ENCODE peak calls at places on chromosomes 11 and 22, in eight cellular contexts. One of them, this sample, is unnamed.
A peak's percentile ranks its signal among the peaks of the same experiment; 100 is the strongest.

GRCh38 chr11:94473177-94473799 is 20.4 kb downstream of the MRE11 start:
- DNase-seq in adrenal gland: no peak
- DNase-seq in tibial nerve: no peak
- DNase-seq in astrocyte: peak; percentile 87
- DNase-seq in spleen: no peak
- DNase-seq in pancreas: no peak
- DNase-seq in cardiac muscle cell: no peak
- DNase-seq in sigmoid colon: no peak
- DNase-seq in this sample: no peak

GRCh38 chr11:47109882-47110281 is 66.8 kb downstream of the ARFGAP2 start:
- DNase-seq in adrenal gland: no peak
- DNase-seq in tibial nerve: no peak
- DNase-seq in astrocyte: no peak
- DNase-seq in spleen: no peak
- DNase-seq in pancreas: no peak
- DNase-seq in cardiac muscle cell: no peak
- DNase-seq in sigmoid colon: no peak
- DNase-seq in this sample: no peak

GRCh38 chr11:126410649-126411048 is 55.2 kb downstream of the ST3GAL4 start:
- DNase-seq in adrenal gland: no peak
- DNase-seq in tibial nerve: peak; percentile 57
- DNase-seq in astrocyte: peak; percentile 22
- DNase-seq in spleen: peak; percentile 56
- DNase-seq in pancreas: no peak
- DNase-seq in cardiac muscle cell: no peak
- DNase-seq in sigmoid colon: peak; percentile 84
- DNase-seq in this sample: no peak

GRCh38 chr11:118670063-118670462 is 9.4 kb downstream of the TREH start:
- DNase-seq in adrenal gland: no peak
- DNase-seq in tibial nerve: no peak
- DNase-seq in astrocyte: no peak
- DNase-seq in spleen: no peak
- DNase-seq in pancreas: no peak
- DNase-seq in cardiac muscle cell: no peak
- DNase-seq in sigmoid colon: no peak
- DNase-seq in this sample: no peak

GRCh38 chr11:23778971-23779370 is 717.9 kb upstream of the LUZP2 start:
- DNase-seq in adrenal gland: no peak
- DNase-seq in tibial nerve: no peak
- DNase-seq in astrocyte: peak; percentile 75
- DNase-seq in spleen: no peak
- DNase-seq in pancreas: no peak
- DNase-seq in cardiac muscle cell: no peak
- DNase-seq in sigmoid colon: no peak
- DNase-seq in this sample: no peak

GRCh38 chr11:776459-777287 is 614 bp downstream of the GATD1 start:
- DNase-seq in adrenal gland: peak; percentile 44
- DNase-seq in tibial nerve: no peak
- DNase-seq in astrocyte: no peak
- DNase-seq in spleen: peak; percentile 88
- DNase-seq in pancreas: no peak
- DNase-seq in cardiac muscle cell: peak; percentile 90
- DNase-seq in sigmoid colon: peak; percentile 70
- DNase-seq in this sample: no peak

GRCh38 chr22:35947794-35948425 is 80.7 kb downstream of the RBFOX2 start:
- DNase-seq in adrenal gland: no peak
- DNase-seq in tibial nerve: no peak
- DNase-seq in astrocyte: peak; percentile 55
- DNase-seq in spleen: no peak
- DNase-seq in pancreas: no peak
- DNase-seq in cardiac muscle cell: no peak
- DNase-seq in sigmoid colon: no peak
- DNase-seq in this sample: no peak

GRCh38 chr11:75523189-75523588 is 2.6 kb downstream of the GDPD5 start:
- DNase-seq in adrenal gland: no peak
- DNase-seq in tibial nerve: no peak
- DNase-seq in astrocyte: no peak
- DNase-seq in spleen: no peak
- DNase-seq in pancreas: no peak
- DNase-seq in cardiac muscle cell: no peak
- DNase-seq in sigmoid colon: no peak
- DNase-seq in this sample: no peak

GRCh38 chr11:37905707-37906417 is 1307.8 kb upstream of the RAG2 start:
- DNase-seq in adrenal gland: no peak
- DNase-seq in tibial nerve: no peak
- DNase-seq in astrocyte: no peak
- DNase-seq in spleen: no peak
- DNase-seq in pancreas: peak; percentile 26
- DNase-seq in cardiac muscle cell: no peak
- DNase-seq in sigmoid colon: no peak
- DNase-seq in this sample: no peak

GRCh38 chr22:29190915-29191314 is 14.8 kb upstream of the EMID1 start:
- DNase-seq in adrenal gland: no peak
- DNase-seq in tibial nerve: no peak
- DNase-seq in astrocyte: no peak
- DNase-seq in spleen: no peak
- DNase-seq in pancreas: no peak
- DNase-seq in cardiac muscle cell: no peak
- DNase-seq in sigmoid colon: peak; percentile 28
- DNase-seq in this sample: no peak

GRCh38 chr22:27925331-27925730 is 6.3 kb upstream of the PITPNB start:
- DNase-seq in adrenal gland: no peak
- DNase-seq in tibial nerve: no peak
- DNase-seq in astrocyte: no peak
- DNase-seq in spleen: no peak
- DNase-seq in pancreas: no peak
- DNase-seq in cardiac muscle cell: no peak
- DNase-seq in sigmoid colon: no peak
- DNase-seq in this sample: no peak

GRCh38 chr22:38406617-38407016 is 48.4 kb downstream of the KCNJ4 start:
- DNase-seq in adrenal gland: no peak
- DNase-seq in tibial nerve: no peak
- DNase-seq in astrocyte: no peak
- DNase-seq in spleen: no peak
- DNase-seq in pancreas: no peak
- DNase-seq in cardiac muscle cell: no peak
- DNase-seq in sigmoid colon: no peak
- DNase-seq in this sample: no peak

GRCh38 chr11:93536346-93536871 is 6.8 kb downstream of the SMCO4 start:
- DNase-seq in adrenal gland: no peak
- DNase-seq in tibial nerve: no peak
- DNase-seq in astrocyte: no peak
- DNase-seq in spleen: no peak
- DNase-seq in pancreas: no peak
- DNase-seq in cardiac muscle cell: no peak
- DNase-seq in sigmoid colon: no peak
- DNase-seq in this sample: no peak

GRCh38 chr22:27776410-27776958 is 25.1 kb downstream of the MN1 start:
- DNase-seq in adrenal gland: no peak
- DNase-seq in tibial nerve: no peak
- DNase-seq in astrocyte: peak; percentile 46
- DNase-seq in spleen: no peak
- DNase-seq in pancreas: no peak
- DNase-seq in cardiac muscle cell: no peak
- DNase-seq in sigmoid colon: no peak
- DNase-seq in this sample: no peak

GRCh38 chr11:18844753-18845367 is 53.3 kb upstream of the PTPN5 start:
- DNase-seq in adrenal gland: no peak
- DNase-seq in tibial nerve: no peak
- DNase-seq in astrocyte: peak; percentile 26
- DNase-seq in spleen: no peak
- DNase-seq in pancreas: no peak
- DNase-seq in cardiac muscle cell: peak; percentile 57
- DNase-seq in sigmoid colon: no peak
- DNase-seq in this sample: no peak

GRCh38 chr11:125164422-125165110 is at the start of gene PKNOX2:
- DNase-seq in adrenal gland: peak; percentile 77
- DNase-seq in tibial nerve: peak; percentile 72
- DNase-seq in astrocyte: peak; percentile 67
- DNase-seq in spleen: peak; percentile 88
- DNase-seq in pancreas: peak; percentile 65
- DNase-seq in cardiac muscle cell: peak; percentile 90
- DNase-seq in sigmoid colon: peak; percentile 92
- DNase-seq in this sample: no peak

GRCh38 chr11:65821107-65821506 is 12.7 kb upstream of the SNX32 start:
- DNase-seq in adrenal gland: no peak
- DNase-seq in tibial nerve: no peak
- DNase-seq in astrocyte: no peak
- DNase-seq in spleen: no peak
- DNase-seq in pancreas: no peak
- DNase-seq in cardiac muscle cell: no peak
- DNase-seq in sigmoid colon: no peak
- DNase-seq in this sample: no peak

GRCh38 chr11:45597116-45597515 is 68.3 kb downstream of the CHST1 start:
- DNase-seq in adrenal gland: no peak
- DNase-seq in tibial nerve: no peak
- DNase-seq in astrocyte: no peak
- DNase-seq in spleen: no peak
- DNase-seq in pancreas: no peak
- DNase-seq in cardiac muscle cell: no peak
- DNase-seq in sigmoid colon: no peak
- DNase-seq in this sample: no peak

GRCh38 chr11:128472128-128473110 is 114.9 kb downstream of the ETS1 start:
- DNase-seq in adrenal gland: no peak
- DNase-seq in tibial nerve: no peak
- DNase-seq in astrocyte: peak; percentile 65
- DNase-seq in spleen: no peak
- DNase-seq in pancreas: no peak
- DNase-seq in cardiac muscle cell: no peak
- DNase-seq in sigmoid colon: no peak
- DNase-seq in this sample: peak; percentile 44

GRCh38 chr22:30235687-30236170 is 10.8 kb downstream of the LIF start:
- DNase-seq in adrenal gland: peak; percentile 78
- DNase-seq in tibial nerve: no peak
- DNase-seq in astrocyte: peak; percentile 97
- DNase-seq in spleen: no peak
- DNase-seq in pancreas: no peak
- DNase-seq in cardiac muscle cell: no peak
- DNase-seq in sigmoid colon: no peak
- DNase-seq in this sample: peak; percentile 67

GRCh38 chr11:19802773-19803293 is 90.2 kb downstream of the NAV2 start:
- DNase-seq in adrenal gland: no peak
- DNase-seq in tibial nerve: no peak
- DNase-seq in astrocyte: no peak
- DNase-seq in spleen: no peak
- DNase-seq in pancreas: no peak
- DNase-seq in cardiac muscle cell: no peak
- DNase-seq in sigmoid colon: no peak
- DNase-seq in this sample: no peak

GRCh38 chr11:45590743-45591142 is 74.7 kb downstream of the CHST1 start:
- DNase-seq in adrenal gland: no peak
- DNase-seq in tibial nerve: no peak
- DNase-seq in astrocyte: peak; percentile 20
- DNase-seq in spleen: no peak
- DNase-seq in pancreas: no peak
- DNase-seq in cardiac muscle cell: no peak
- DNase-seq in sigmoid colon: peak; percentile 57
- DNase-seq in this sample: no peak

GRCh38 chr11:72695354-72695753 is 21.1 kb upstream of the PDE2A start:
- DNase-seq in adrenal gland: no peak
- DNase-seq in tibial nerve: no peak
- DNase-seq in astrocyte: no peak
- DNase-seq in spleen: no peak
- DNase-seq in pancreas: no peak
- DNase-seq in cardiac muscle cell: no peak
- DNase-seq in sigmoid colon: no peak
- DNase-seq in this sample: no peak

GRCh38 chr11:76200006-76200940 is 6.0 kb downstream of the WNT11 start:
- DNase-seq in adrenal gland: no peak
- DNase-seq in tibial nerve: no peak
- DNase-seq in astrocyte: no peak
- DNase-seq in spleen: no peak
- DNase-seq in pancreas: no peak
- DNase-seq in cardiac muscle cell: no peak
- DNase-seq in sigmoid colon: no peak
- DNase-seq in this sample: no peak

GRCh38 chr11:121591405-121592033 is 138.8 kb upstream of the SORL1-AS1 start:
- DNase-seq in adrenal gland: peak; percentile 70
- DNase-seq in tibial nerve: peak; percentile 49
- DNase-seq in astrocyte: peak; percentile 47
- DNase-seq in spleen: no peak
- DNase-seq in pancreas: peak; percentile 56
- DNase-seq in cardiac muscle cell: peak; percentile 83
- DNase-seq in sigmoid colon: peak; percentile 74
- DNase-seq in this sample: peak; percentile 23

DNA sequence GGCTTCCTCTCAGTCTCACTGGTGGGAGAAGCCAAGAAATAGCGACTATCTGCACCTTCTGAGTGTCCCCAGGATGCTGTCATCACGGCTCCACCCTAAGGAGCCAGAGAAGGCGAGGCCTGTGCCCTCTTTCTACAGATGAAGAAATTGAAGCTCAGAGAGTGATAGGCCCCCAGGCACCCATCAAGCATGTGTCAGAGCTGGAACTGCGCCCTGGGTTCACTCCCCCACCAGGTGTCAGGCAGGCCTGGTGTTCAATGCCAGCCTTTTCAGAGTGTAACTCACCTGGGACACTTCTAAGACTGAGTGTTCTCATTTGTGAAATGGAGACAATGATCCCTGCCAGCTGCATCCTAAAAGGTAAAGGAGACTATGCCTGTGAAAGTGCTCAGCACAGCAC is 127.3 kb upstream of the SEZ6L start:
- DNase-seq in adrenal gland: no peak
- DNase-seq in tibial nerve: no peak
- DNase-seq in astrocyte: no peak
- DNase-seq in spleen: no peak
- DNase-seq in pancreas: no peak
- DNase-seq in cardiac muscle cell: no peak
- DNase-seq in sigmoid colon: no peak
- DNase-seq in this sample: no peak
- H3K27me3 ChIP-seq in adrenal gland: no peaks in the 10 kb centered on the region
- H3K27me3 ChIP-seq in tibial nerve: no peaks in the 10 kb centered on the region
- H3K27me3 ChIP-seq in astrocyte: no peaks in the 10 kb centered on the region
- H3K27me3 ChIP-seq in spleen: no peaks in the 10 kb centered on the region
- H3K27me3 ChIP-seq in pancreas: no peaks in the 10 kb centered on the region
- H3K27me3 ChIP-seq in cardiac muscle cell: no peaks in the 10 kb centered on the region
- H3K27me3 ChIP-seq in sigmoid colon: no peaks in the 10 kb centered on the region
- H3K27me3 ChIP-seq in this sample: no peaks in the 10 kb centered on the region

GRCh38 chr22:41563051-41563711 is 2.4 kb downstream of the CSDC2 start:
- DNase-seq in adrenal gland: peak; percentile 86
- DNase-seq in tibial nerve: no peak
- DNase-seq in astrocyte: peak; percentile 80
- DNase-seq in spleen: no peak
- DNase-seq in pancreas: no peak
- DNase-seq in cardiac muscle cell: no peak
- DNase-seq in sigmoid colon: no peak
- DNase-seq in this sample: peak; percentile 70
- H3K4me3 ChIP-seq in adrenal gland: no peak overlapping the region
- H3K4me3 ChIP-seq in tibial nerve: no peak overlapping the region
- H3K4me3 ChIP-seq in astrocyte: peak overlapping the region; percentile 27
- H3K4me3 ChIP-seq in spleen: no peak overlapping the region
- H3K4me3 ChIP-seq in pancreas: peak overlapping the region; percentile 33
- H3K4me3 ChIP-seq in cardiac muscle cell: no peak overlapping the region
- H3K4me3 ChIP-seq in sigmoid colon: no peak overlapping the region
- H3K4me3 ChIP-seq in this sample: peak overlapping the region; percentile 19

GRCh38 chr22:50342651-50343540 is at the start of gene PPP6R2:
- DNase-seq in adrenal gland: peak; percentile 74
- DNase-seq in tibial nerve: peak; percentile 78
- DNase-seq in astrocyte: no peak
- DNase-seq in spleen: peak; percentile 97
- DNase-seq in pancreas: peak; percentile 75
- DNase-seq in cardiac muscle cell: peak; percentile 87
- DNase-seq in sigmoid colon: peak; percentile 90
- DNase-seq in this sample: no peak
- TF ChIP-seq CTCF in adrenal gland: no peak
- TF ChIP-seq CTCF in tibial nerve: no peak
- TF ChIP-seq CTCF in astrocyte: no peak
- TF ChIP-seq CTCF in spleen: peak; percentile 53
- TF ChIP-seq CTCF in pancreas: no peak
- TF ChIP-seq CTCF in cardiac muscle cell: no peak
- TF ChIP-seq CTCF in sigmoid colon: peak; percentile 16
- TF ChIP-seq CTCF in this sample: no peak

GRCh38 chr11:62925745-62926668 is 4.8 kb upstream of the CHRM1 start:
- DNase-seq in adrenal gland: no peak
- DNase-seq in tibial nerve: no peak
- DNase-seq in astrocyte: no peak
- DNase-seq in spleen: peak; percentile 61
- DNase-seq in pancreas: no peak
- DNase-seq in cardiac muscle cell: no peak
- DNase-seq in sigmoid colon: no peak
- DNase-seq in this sample: no peak
- H3K27me3 ChIP-seq in adrenal gland: peaks cover 47% of the 10 kb centered on the region
- H3K27me3 ChIP-seq in tibial nerve: peaks cover 78% of the 10 kb centered on the region
- H3K27me3 ChIP-seq in astrocyte: peaks cover 60% of the 10 kb centered on the region
- H3K27me3 ChIP-seq in spleen: peaks cover 89% of the 10 kb centered on the region
- H3K27me3 ChIP-seq in pancreas: no peaks in the 10 kb centered on the region
- H3K27me3 ChIP-seq in cardiac muscle cell: peaks cover 45% of the 10 kb centered on the region
- H3K27me3 ChIP-seq in sigmoid colon: peaks cover 46% of the 10 kb centered on the region
- H3K27me3 ChIP-seq in this sample: peaks cover 18% of the 10 kb centered on the region

This sample was measured in BJ.